ENCODE peak calls at places on chromosomes 5 and 9, in five cellular contexts. A is left ventricle myocardium inferior; Y is Caco-2; H is effector memory CD4-positive, alpha-beta T cell; B is H1. J is an unnamed sample.

GRCh38 chr5:107861565-107861964 is 190.8 kb upstream of the EFNA5 start:
- DNase-seq in A (no peak), Y (no peak), H (no peak), B (no peak), J (no peak)

GRCh38 chr5:13591621-13592020 is 352.9 kb downstream of the DNAH5 start:
- DNase-seq in A (no peak), Y (no peak), H (no peak), B (no peak), J (no peak)

GRCh38 chr5:1720396-1721110 is 79.1 kb downstream of the MRPL36 start:
- DNase-seq in A (no peak), Y (no peak), H (no peak), B (no peak), J (peak)

GRCh38 chr9:101514056-101514455 is 19.6 kb upstream of the RNF20 start:
- DNase-seq in A (no peak), Y (no peak), H (no peak), B (no peak), J (no peak)

GRCh38 chr9:27131731-27132130 is 22.7 kb downstream of the TEK start:
- DNase-seq in A (no peak), Y (no peak), H (no peak), B (no peak), J (no peak)

GRCh38 chr9:93355827-93356226 is 95.7 kb upstream of the FAM120A start:
- DNase-seq in A (no peak), Y (no peak), H (no peak), B (no peak), J (no peak)

GRCh38 chr9:69400470-69400869 is 75.5 kb downstream of the ENTREP1 start:
- DNase-seq in A (no peak), Y (no peak), H (no peak), B (no peak), J (no peak)

GRCh38 chr5:120476063-120476462 is 12.0 kb downstream of the PRR16 start:
- DNase-seq in A (no peak), Y (no peak), H (no peak), B (no peak), J (no peak)

GRCh38 chr9:2066312-2067273 is 51.4 kb downstream of the SMARCA2 start:
- DNase-seq in A (no peak), Y (no peak), H (no peak), B (no peak), J (no peak)

GRCh38 chr5:142683885-142684505 is 1.9 kb downstream of the FGF1 start:
- DNase-seq in A (no peak), Y (no peak), H (no peak), B (no peak), J (no peak)

GRCh38 chr9:106025449-106025848 is 331.1 kb downstream of the TMEM38B start:
- DNase-seq in A (peak), Y (no peak), H (no peak), B (no peak), J (no peak)

GRCh38 chr9:124576751-124577150 is 69.6 kb upstream of the NR5A1 start:
- DNase-seq in A (no peak), Y (no peak), H (no peak), B (no peak), J (no peak)

GRCh38 chr5:116329503-116329902 is 244.7 kb downstream of the COMMD10 start:
- DNase-seq in A (no peak), Y (no peak), H (no peak), B (no peak), J (no peak)

GRCh38 chr5:170632985-170633234 is 129.1 kb downstream of the KCNIP1 start:
- DNase-seq in A (peak), Y (peak), H (peak), B (no peak), J (peak)

GRCh38 chr5:67092447-67093023 is 104.1 kb downstream of the CD180 start:
- DNase-seq in A (no peak), Y (no peak), H (no peak), B (no peak), J (no peak)

GRCh38 chr5:17157294-17157693 is 60.1 kb upstream of the BASP1 start:
- DNase-seq in A (no peak), Y (no peak), H (no peak), B (no peak), J (no peak)

GRCh38 chr5:55172937-55173695 is at the start of gene CDC20B:
- DNase-seq in A (peak), Y (peak), H (peak), B (no peak), J (peak)

GRCh38 chr9:38644601-38645000 is 24.2 kb upstream of the ANKRD18A start:
- DNase-seq in A (no peak), Y (no peak), H (no peak), B (no peak), J (no peak)

GRCh38 chr9:78694950-78695349 is 398.0 kb downstream of the PSAT1 start:
- DNase-seq in A (no peak), Y (no peak), H (no peak), B (no peak), J (no peak)

GRCh38 chr9:134378901-134379338 is 52.7 kb downstream of the RXRA start:
- DNase-seq in A (peak), Y (no peak), H (no peak), B (no peak), J (no peak)
- H3K4me3 ChIP-seq in A (peak), Y (no peak), H (no peak), B (no peak), J (no peak)

GRCh38 chr5:35990524-35990923 is 666 bp downstream of the UGT3A1 start:
- DNase-seq in A (no peak), Y (no peak), H (no peak), B (peak), J (no peak)
- H3K4me3 ChIP-seq in A (no peak), Y (no peak), H (no peak), B (peak), J (peak)

GRCh38 chr9:35689351-35689600 is 449 bp downstream of the TPM2 start:
- DNase-seq in A (no peak), Y (no peak), H (no peak), B (no peak), J (no peak)

GRCh38 chr9:35687972-35688557 is 1.7 kb downstream of the TPM2 start:
- DNase-seq in A (peak), Y (no peak), H (no peak), B (no peak), J (no peak)

GRCh38 chr9:35689601-35690446 is at the start of gene TPM2:
- DNase-seq in A (peak), Y (no peak), H (no peak), B (peak), J (peak)

GRCh38 chr9:35687306-35687705 is 2.4 kb downstream of the TPM2 start:
- DNase-seq in A (no peak), Y (no peak), H (no peak), B (no peak), J (no peak)

DNA sequence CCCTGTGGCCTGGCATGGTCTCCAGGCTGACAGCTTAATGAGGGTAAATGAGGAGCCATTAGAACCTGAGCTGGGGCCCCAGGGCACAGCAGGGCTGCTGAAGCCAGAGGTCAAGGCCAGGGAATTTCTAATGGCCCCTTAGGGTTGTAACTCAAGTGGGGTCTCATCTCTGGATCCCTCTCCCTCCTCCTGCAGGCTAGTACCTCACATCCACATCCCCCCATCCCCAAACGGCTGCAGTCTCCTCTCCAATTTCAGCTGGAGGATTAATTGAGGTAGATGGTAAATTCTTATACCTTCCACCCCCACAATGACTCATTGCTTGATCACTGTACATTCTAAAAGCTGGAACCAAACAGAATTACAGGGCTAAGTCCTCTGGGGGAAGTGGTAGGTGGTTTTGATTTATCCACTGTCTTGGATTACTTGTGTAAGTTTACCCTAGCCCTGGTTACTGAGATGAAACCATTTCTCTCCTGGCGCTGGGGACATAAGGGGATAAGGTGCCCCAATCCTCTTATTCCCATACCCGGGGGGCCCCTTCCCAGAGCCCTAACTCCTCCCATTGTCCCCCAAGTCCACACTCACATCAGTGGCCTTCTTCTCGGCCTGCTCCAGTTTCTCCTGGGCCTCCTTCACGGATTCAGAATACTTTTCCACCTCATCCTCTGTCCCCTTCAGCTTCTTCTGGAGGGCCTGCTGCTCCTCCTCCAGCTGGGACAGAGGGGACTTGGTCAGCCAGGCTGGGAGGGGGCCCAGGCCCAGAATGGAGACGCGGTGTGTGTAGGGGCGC is 971 bp downstream of the TPM2 start:
- DNase-seq in A (no peak), Y (no peak), H (no peak), B (no peak), J (peak)
- H3K4me3 ChIP-seq in A (peak), Y (no peak), H (no peak), B (peak), J (peak)

DNA sequence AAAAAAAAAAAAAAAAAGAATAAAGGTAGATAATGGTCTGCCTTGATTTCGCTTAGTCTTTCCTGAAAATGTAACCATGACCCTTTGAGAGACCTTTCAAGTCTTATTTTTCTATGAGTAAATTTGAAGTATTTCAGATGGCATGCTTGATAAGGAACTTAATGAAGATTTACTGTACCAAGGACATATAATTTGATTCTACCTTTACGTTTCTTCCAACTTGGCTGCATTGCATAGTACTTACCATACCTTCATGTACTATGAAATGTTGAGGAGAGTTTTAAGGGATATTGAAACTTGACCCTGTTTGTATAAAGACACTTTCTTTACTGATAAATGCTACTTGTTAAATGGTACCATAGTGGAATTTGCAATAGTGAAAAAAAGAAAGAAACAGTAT is 35.0 kb upstream of the SNX24 start:
- DNase-seq in A (no peak), Y (no peak), H (no peak), B (no peak), J (no peak)
- H3K4me3 ChIP-seq in A (no peak), Y (no peak), H (no peak), B (no peak), J (no peak)

DNA sequence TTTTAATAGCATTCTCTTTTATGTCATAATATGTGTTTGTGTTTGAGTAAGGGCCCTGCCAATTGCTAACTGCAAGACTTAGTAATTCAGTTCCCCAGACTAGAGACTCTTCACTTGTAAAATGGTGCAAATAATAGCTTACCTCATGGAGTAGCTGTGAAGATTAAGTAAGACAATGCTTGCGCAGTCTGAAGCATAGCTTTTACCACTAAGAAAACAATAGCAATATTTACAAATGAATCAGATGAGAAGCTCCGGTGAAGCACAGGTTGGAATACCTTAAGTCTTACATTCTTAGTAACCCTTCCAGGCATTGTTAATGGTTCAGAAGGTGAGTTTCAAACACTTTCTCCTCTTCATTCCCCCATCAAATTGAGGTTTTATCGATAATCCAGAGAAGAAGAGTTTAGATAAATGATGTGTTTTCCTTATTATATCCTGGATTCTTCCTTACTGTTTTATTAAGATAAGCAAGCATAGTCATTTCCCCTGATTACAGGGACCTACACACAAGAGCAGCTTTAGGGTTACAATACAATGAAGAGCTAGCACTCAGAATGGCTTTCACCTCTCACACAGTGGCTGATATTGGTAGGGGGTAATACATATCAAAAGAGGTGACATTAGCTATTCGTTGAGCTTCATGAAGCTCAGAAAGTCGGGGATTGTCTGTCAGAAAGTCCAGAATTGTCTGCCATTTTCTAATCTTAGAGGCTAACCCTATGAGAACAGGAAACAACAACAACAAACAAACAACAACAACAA is 96.4 kb upstream of the EDIL3 start:
- DNase-seq in A (no peak), Y (no peak), H (no peak), B (peak), J (no peak)
- H3K4me3 ChIP-seq in A (no peak), Y (no peak), H (no peak), B (no peak), J (no peak)